ENCODE peak calls at places on chromosome 6, in nine cellular contexts. N is endothelial cell of umbilical vein, A is A549, H is H1, I is HCT116, U is NB4, J is K562, L is WTC11, G is HepG2. X is an unnamed sample.

GRCh38 chr6:169162968-169163903 is 90.4 kb downstream of the THBS2 start:
- DNase-seq in H (no peak), L (no peak), U (peak), J (no peak), N (peak), I (peak), G (peak), A (peak), X (peak)

GRCh38 chr6:18997375-18997826 is 610.3 kb downstream of the RNF144B start:
- DNase-seq in J (no peak), H (peak), U (peak), L (peak), N (peak), A (peak), I (peak), G (peak), X (peak)

GRCh38 chr6:87905101-87905517 is 142.5 kb upstream of the SPACA1 start:
- DNase-seq in J (no peak), I (no peak), L (no peak), A (no peak), N (no peak), H (no peak), G (no peak), U (no peak), X (no peak)

GRCh38 chr6:110511401-110511800 is 35.0 kb upstream of the SLC22A16 start:
- DNase-seq in I (no peak), U (no peak), H (peak), L (peak), G (no peak), J (no peak), A (no peak), N (no peak), X (no peak)

GRCh38 chr6:166483026-166483425 is 100.3 kb upstream of the MPC1 start:
- DNase-seq in J (no peak), N (no peak), H (no peak), G (no peak), I (no peak), U (no peak), L (no peak), A (no peak), X (no peak)

GRCh38 chr6:2969549-2969948 is 1.8 kb downstream of the SERPINB6 start:
- DNase-seq in J (no peak), H (no peak), U (no peak), G (no peak), L (no peak), I (no peak), A (no peak), N (no peak), X (no peak)

GRCh38 chr6:38599966-38600550 is 39.7 kb downstream of the BTBD9 start:
- DNase-seq in U (no peak), G (no peak), H (no peak), J (no peak), A (no peak), N (no peak), I (no peak), L (no peak), X (no peak)

GRCh38 chr6:99905209-99906106 is 88.6 kb downstream of the MCHR2 start:
- DNase-seq in I (peak), G (peak), J (peak), N (peak), U (peak), H (no peak), L (no peak), A (peak), X (peak)

GRCh38 chr6:112214749-112215269 is 39.6 kb downstream of the LAMA4 start:
- DNase-seq in L (no peak), A (peak), I (no peak), N (peak), G (peak), H (no peak), J (no peak), U (peak), X (no peak)

GRCh38 chr6:162856885-162857284 is 129.1 kb downstream of the PACRG start:
- DNase-seq in A (peak), G (peak), L (no peak), I (peak), H (no peak), N (peak), J (no peak), U (peak), X (peak)

GRCh38 chr6:19297880-19298279 is 539.3 kb upstream of the ID4 start:
- DNase-seq in I (no peak), G (no peak), L (peak), H (no peak), U (no peak), A (no peak), N (no peak), J (no peak), X (no peak)

GRCh38 chr6:157715766-157716171 is 107.3 kb upstream of the SNX9 start:
- DNase-seq in J (no peak), G (no peak), H (no peak), N (no peak), A (no peak), L (no peak), I (no peak), U (no peak), X (no peak)

GRCh38 chr6:38307730-38308129 is 332.0 kb downstream of the BTBD9 start:
- DNase-seq in G (no peak), J (no peak), U (peak), A (no peak), H (no peak), L (no peak), N (no peak), I (no peak), X (peak)

GRCh38 chr6:163260911-163261310 is 153.6 kb upstream of the QKI start:
- DNase-seq in U (no peak), H (no peak), L (no peak), N (no peak), G (no peak), I (no peak), A (no peak), J (no peak), X (no peak)

GRCh38 chr6:155782739-155783459 is 327.3 kb upstream of the NOX3 start:
- DNase-seq in U (no peak), I (no peak), A (no peak), L (no peak), H (no peak), J (no peak), G (no peak), N (no peak), X (no peak)

GRCh38 chr6:45780523-45780922 is 235.1 kb downstream of the CLIC5 start:
- DNase-seq in G (no peak), A (no peak), J (no peak), U (no peak), H (no peak), N (no peak), I (no peak), L (no peak), X (no peak)

GRCh38 chr6:22205266-22205665 is 91.6 kb downstream of the PRL start:
- DNase-seq in L (no peak), J (no peak), A (no peak), I (no peak), G (no peak), U (no peak), N (peak), H (no peak), X (no peak)
- TF ChIP-seq MAX in L (no peak), J (no peak), A (no peak), I (no peak), G (no peak), U (no peak), N (no peak), H (no peak), X (no peak)

GRCh38 chr6:43971776-43972126 is 155.5 kb downstream of the MRPL14 start:
- DNase-seq in N (no peak), G (no peak), L (no peak), U (no peak), I (no peak), A (no peak), J (no peak), H (peak), X (no peak)

GRCh38 chr6:43970913-43971775 is 156.1 kb downstream of the MRPL14 start:
- DNase-seq in N (no peak), J (peak), I (no peak), U (no peak), A (no peak), G (no peak), L (no peak), H (peak), X (no peak)

GRCh38 chr6:43968110-43968965 is 158.9 kb downstream of the MRPL14 start:
- DNase-seq in U (no peak), J (no peak), L (no peak), H (peak), N (no peak), G (no peak), A (no peak), I (no peak), X (peak)

GRCh38 chr6:43969158-43969981 is 157.9 kb downstream of the MRPL14 start:
- DNase-seq in I (no peak), J (peak), N (no peak), H (peak), L (no peak), A (no peak), G (no peak), U (no peak), X (no peak)

GRCh38 chr6:43970068-43970912 is 157.0 kb downstream of the MRPL14 start:
- DNase-seq in N (no peak), H (peak), U (no peak), G (no peak), I (no peak), L (no peak), J (no peak), A (no peak), X (no peak)
- TF ChIP-seq MAX in N (no peak), H (no peak), U (no peak), G (no peak), I (no peak), L (no peak), J (no peak), A (no peak), X (no peak)

GRCh38 chr6:109467696-109468095 is 12.1 kb upstream of the MICAL1 start:
- DNase-seq in U (no peak), J (no peak), A (no peak), H (no peak), G (no peak), I (no peak), N (no peak), L (no peak), X (no peak)
- TF ChIP-seq MAX in U (no peak), J (no peak), A (no peak), H (no peak), G (no peak), I (no peak), N (no peak), L (no peak), X (no peak)

DNA sequence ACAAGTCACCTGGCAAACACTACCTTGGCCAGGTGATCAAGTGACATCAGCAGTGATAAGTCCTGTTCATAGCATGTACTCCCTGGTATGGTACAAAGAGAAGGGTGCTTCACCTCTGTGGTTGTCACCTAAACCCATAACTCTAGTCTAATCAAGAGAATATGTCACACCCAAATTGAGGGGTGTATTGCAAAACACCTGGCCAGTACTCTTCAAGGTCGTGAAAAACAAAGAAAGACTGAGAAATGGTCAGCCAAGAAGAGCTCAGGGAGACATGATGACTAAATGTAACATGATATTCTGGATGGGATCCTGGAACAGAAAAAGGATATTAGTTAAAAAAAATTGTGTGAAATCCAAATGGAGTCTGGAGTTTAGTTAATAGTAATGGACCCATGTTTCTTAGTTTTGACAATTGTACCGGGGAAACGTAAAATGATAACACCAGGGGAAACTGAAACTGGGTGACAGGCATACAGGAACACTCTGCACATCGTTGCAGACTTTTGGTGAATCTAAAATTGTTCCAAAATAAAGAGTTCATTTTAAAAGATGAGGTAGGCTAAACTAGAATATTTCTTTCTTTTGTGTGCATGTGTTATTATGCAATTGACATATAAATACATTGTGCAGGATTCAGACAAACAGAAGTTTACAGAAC is 262.0 kb downstream of the CDC5L start:
- DNase-seq in U (no peak), J (no peak), I (no peak), A (no peak), H (no peak), G (no peak), L (no peak), N (no peak), X (no peak)
- TF ChIP-seq MAX in U (no peak), J (no peak), I (no peak), A (no peak), H (no peak), G (no peak), L (no peak), N (no peak), X (no peak)

X was measured in SK-N-SH.